ENCODE peak calls at places on chromosomes 7 and 10, in eight cellular contexts. G, R, V, B, L, Z, O and J are unnamed samples. For H3K4me1, the result is how much of the 10 kb centered on the place peaks cover.

GRCh38 chr7:82446897-82447296 is 3.3 kb upstream of the CACNA2D1 start:
- DNase-seq in V (no peak), O (no peak), Z (no peak), G (no peak), R (no peak), B (no peak), L (no peak), J (no peak)

GRCh38 chr7:117790251-117790650 is 83.0 kb downstream of the CTTNBP2 start:
- DNase-seq in B (no peak), Z (no peak), G (no peak), O (no peak), L (no peak), R (no peak), V (no peak), J (no peak)

GRCh38 chr10:94038024-94038423 is 44.3 kb downstream of the PLCE1 start:
- DNase-seq in O (no peak), V (no peak), Z (no peak), L (no peak), B (no peak), R (no peak), G (no peak), J (no peak)

GRCh38 chr10:43076876-43077420 is at the start of gene RET:
- DNase-seq in R (peak), G (no peak), O (no peak), V (no peak), Z (peak), L (no peak), B (no peak), J (peak)

GRCh38 chr10:79356104-79356503 is 8.8 kb downstream of the PPIF start:
- DNase-seq in L (no peak), G (no peak), Z (peak), O (no peak), V (no peak), R (no peak), B (peak), J (no peak)

GRCh38 chr7:70738080-70738479 is 393.9 kb upstream of the GALNT17 start:
- DNase-seq in G (peak), V (no peak), L (no peak), R (no peak), O (no peak), B (no peak), Z (peak), J (no peak)

GRCh38 chr10:790821-791551 is 101.5 kb upstream of the DIP2C start:
- DNase-seq in R (no peak), O (no peak), B (no peak), Z (no peak), G (no peak), L (no peak), V (no peak), J (no peak)

GRCh38 chr10:119116326-119116951 is 12.5 kb downstream of the DENND10 start:
- DNase-seq in Z (no peak), L (no peak), V (no peak), R (no peak), G (no peak), O (no peak), B (no peak), J (no peak)

GRCh38 chr10:119342017-119342734 is 134.8 kb downstream of the GRK5 start:
- DNase-seq in O (no peak), L (peak), B (peak), V (no peak), Z (peak), R (peak), G (peak), J (peak)

GRCh38 chr10:89793649-89794254 is 92.4 kb downstream of the KIF20B start:
- DNase-seq in R (peak), V (peak), L (no peak), B (no peak), Z (peak), G (peak), O (no peak), J (no peak)

GRCh38 chr7:19116121-19117080 is 1.0 kb downstream of the TWIST1 start:
- DNase-seq in V (no peak), R (no peak), Z (peak), G (peak), O (no peak), L (peak), B (peak), J (peak)

GRCh38 chr10:36730316-36730715 is 395.1 kb upstream of the ANKRD30A start:
- DNase-seq in B (no peak), V (no peak), L (no peak), R (no peak), Z (no peak), G (no peak), O (no peak), J (no peak)

GRCh38 chr10:117537436-117537903 is 5.1 kb upstream of the EMX2 start:
- DNase-seq in O (no peak), B (no peak), Z (no peak), L (no peak), R (no peak), G (no peak), V (no peak), J (no peak)

GRCh38 chr10:21692909-21693308 is 158.9 kb downstream of the MLLT10 start:
- DNase-seq in B (no peak), L (no peak), G (no peak), Z (no peak), O (no peak), R (no peak), V (no peak), J (no peak)

GRCh38 chr7:82443801-82444219 is 233 bp upstream of the CACNA2D1 start:
- DNase-seq in Z (peak), R (peak), L (peak), B (peak), O (peak), V (no peak), G (peak), J (peak)

GRCh38 chr10:113041841-113042745 is 92.0 kb downstream of the TCF7L2 start:
- DNase-seq in B (no peak), G (no peak), O (no peak), R (no peak), L (no peak), Z (no peak), V (no peak), J (no peak)

GRCh38 chr10:33352154-33352553 is 17.7 kb upstream of the NRP1 start:
- DNase-seq in V (no peak), R (no peak), L (no peak), Z (no peak), G (no peak), B (no peak), O (no peak), J (no peak)

GRCh38 chr7:114689391-114689790 is 232.5 kb upstream of the MDFIC start:
- DNase-seq in L (no peak), O (no peak), B (no peak), Z (no peak), V (no peak), R (no peak), G (no peak), J (no peak)

GRCh38 chr7:32126843-32127242 is 56.6 kb upstream of the PDE1C start:
- DNase-seq in L (no peak), B (no peak), O (no peak), G (no peak), V (no peak), R (no peak), Z (no peak), J (no peak)

GRCh38 chr10:99796928-99797327 is 14.5 kb downstream of the ABCC2 start:
- DNase-seq in B (no peak), V (no peak), R (no peak), Z (no peak), O (no peak), G (no peak), L (no peak), J (no peak)

GRCh38 chr10:79102056-79102874 is 33.5 kb downstream of the ZMIZ1 start:
- DNase-seq in L (no peak), Z (peak), V (no peak), G (peak), B (peak), R (peak), O (no peak), J (peak)

GRCh38 chr10:76284351-76284750 is 852.9 kb downstream of the LRMDA start:
- DNase-seq in B (no peak), O (no peak), R (no peak), Z (no peak), G (no peak), L (no peak), V (no peak), J (no peak)

GRCh38 chr7:27144799-27145166 is 1.3 kb upstream of the HOXA5 start:
- DNase-seq in Z (peak), L (no peak), B (peak), O (peak), V (no peak), R (no peak), G (no peak), J (no peak)
- H3K27ac ChIP-seq in Z (no peak), L (peak), B (no peak), O (peak), V (no peak), R (no peak), G (peak), J (no peak)

GRCh38 chr7:140209866-140210609 is 33.3 kb upstream of the KDM7A start:
- DNase-seq in O (peak), Z (peak), B (peak), R (no peak), L (no peak), V (no peak), G (no peak), J (peak)
- H3K4me3 ChIP-seq in O (no peak), Z (no peak), B (no peak), R (no peak), L (no peak), V (peak), G (no peak), J (no peak)

GRCh38 chr10:35421553-35422178 is 85.4 kb downstream of the CCNY start:
- DNase-seq in Z (no peak), B (no peak), O (no peak), V (no peak), L (no peak), G (peak), R (no peak), J (no peak)

GRCh38 chr10:35420044-35420443 is 83.7 kb downstream of the CCNY start:
- DNase-seq in V (no peak), Z (no peak), G (no peak), R (no peak), L (no peak), O (no peak), B (no peak), J (no peak)

GRCh38 chr10:35423505-35424306 is 87.4 kb downstream of the CCNY start:
- DNase-seq in R (no peak), B (no peak), G (no peak), Z (no peak), O (no peak), V (no peak), L (no peak), J (no peak)

GRCh38 chr10:35422236-35422635 is 85.9 kb downstream of the CCNY start:
- DNase-seq in B (no peak), R (no peak), L (no peak), Z (no peak), G (no peak), V (no peak), O (no peak), J (no peak)

GRCh38 chr10:35420827-35421552 is 84.7 kb downstream of the CCNY start:
- DNase-seq in Z (no peak), O (no peak), G (no peak), R (no peak), L (no peak), B (no peak), V (no peak), J (no peak)
- H3K4me1 ChIP-seq in Z (under half), O (under half), G (under half), R (half or more), L (under half), B (half or more), V (under half), J (under half)

DNA sequence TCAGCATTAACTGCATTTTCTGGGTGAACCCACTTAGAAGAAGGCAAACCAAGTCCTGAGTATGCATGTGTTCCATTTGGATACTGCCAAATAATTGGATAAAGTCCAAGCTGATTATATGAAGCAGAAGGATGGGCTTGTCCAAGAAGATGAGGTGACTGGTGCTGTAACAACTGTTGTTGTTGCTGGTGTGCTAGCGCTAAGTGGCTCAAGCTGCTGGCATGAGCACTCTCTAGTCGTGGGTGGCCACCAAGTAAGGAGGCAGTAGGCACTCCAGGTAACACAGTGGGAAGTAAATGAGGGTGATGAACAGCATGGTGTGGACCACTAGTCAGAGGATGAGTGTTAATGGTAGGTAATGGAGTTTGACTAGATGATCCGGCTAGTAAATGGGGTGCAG is 80.4 kb downstream of the NRBF2 start:
- DNase-seq in L (no peak), B (no peak), O (no peak), R (no peak), V (no peak), G (no peak), Z (no peak), J (no peak)
- H3K27ac ChIP-seq in L (no peak), B (peak), O (no peak), R (peak), V (no peak), G (no peak), Z (no peak), J (no peak)